ENCODE peak calls at places on chromosomes 2 and 18, in eight cellular contexts. S, P, L, R, C, Z, Y and U are unnamed samples.

GRCh38 chr2:19731040-19731439 is 170.7 kb downstream of the TTC32 start:
- DNase-seq in S (no peak), P (no peak), L (no peak), R (no peak), C (no peak), Z (no peak), Y (no peak), U (no peak)

GRCh38 chr18:73992242-73993022 is 155.2 kb downstream of the FBXO15 start:
- DNase-seq in S (no peak), P (no peak), L (no peak), R (no peak), C (no peak), Z (no peak), Y (no peak), U (no peak)

GRCh38 chr18:36496022-36496421 is 198.5 kb downstream of the FHOD3 start:
- DNase-seq in S (no peak), P (no peak), L (no peak), R (no peak), C (no peak), Z (no peak), Y (no peak), U (no peak)

GRCh38 chr2:239052046-239052445 is 204.2 kb downstream of the TWIST2 start:
- DNase-seq in S (no peak), P (no peak), L (no peak), R (no peak), C (no peak), Z (no peak), Y (no peak), U (no peak)

GRCh38 chr18:6653880-6654279 is 75.6 kb upstream of the ARHGAP28 start:
- DNase-seq in S (no peak), P (no peak), L (no peak), R (no peak), C (no peak), Z (no peak), Y (no peak), U (no peak)

GRCh38 chr2:63790913-63791312 is 50.8 kb upstream of the UGP2 start:
- DNase-seq in S (no peak), P (peak), L (no peak), R (no peak), C (no peak), Z (no peak), Y (no peak), U (no peak)

GRCh38 chr2:37575780-37576179 is 95.7 kb downstream of the CDC42EP3 start:
- DNase-seq in S (no peak), P (no peak), L (no peak), R (no peak), C (no peak), Z (no peak), Y (no peak), U (no peak)

GRCh38 chr2:177909962-177910361 is 162.6 kb downstream of the PDE11A start:
- DNase-seq in S (no peak), P (no peak), L (no peak), R (no peak), C (no peak), Z (no peak), Y (no peak), U (no peak)

GRCh38 chr18:43542016-43542415 is 264.7 kb upstream of the SYT4 start:
- DNase-seq in S (no peak), P (no peak), L (no peak), R (no peak), C (no peak), Z (no peak), Y (no peak), U (peak)

GRCh38 chr2:174263989-174264388 is 15.7 kb upstream of the OLA1 start:
- DNase-seq in S (no peak), P (peak), L (no peak), R (no peak), C (no peak), Z (no peak), Y (no peak), U (no peak)

GRCh38 chr2:10441966-10442365 is 6.2 kb downstream of the ODC1 start:
- DNase-seq in S (no peak), P (no peak), L (no peak), R (no peak), C (no peak), Z (no peak), Y (no peak), U (no peak)

GRCh38 chr2:219633276-219634065 is 6.0 kb downstream of the SLC4A3 start:
- DNase-seq in S (peak), P (no peak), L (no peak), R (no peak), C (no peak), Z (no peak), Y (peak), U (no peak)

GRCh38 chr2:241038374-241039180 is 40.2 kb downstream of the SNED1 start:
- DNase-seq in S (no peak), P (no peak), L (no peak), R (no peak), C (no peak), Z (peak), Y (no peak), U (no peak)

GRCh38 chr2:197057946-197058345 is 131.4 kb upstream of the PGAP1 start:
- DNase-seq in S (no peak), P (no peak), L (no peak), R (no peak), C (no peak), Z (no peak), Y (no peak), U (no peak)

GRCh38 chr2:152334701-152335015 is 316 bp upstream of the FMNL2 start:
- DNase-seq in S (no peak), P (no peak), L (no peak), R (no peak), C (no peak), Z (no peak), Y (no peak), U (no peak)

GRCh38 chr2:66717973-66718372 is 283.0 kb downstream of the MEIS1 start:
- DNase-seq in S (no peak), P (no peak), L (no peak), R (no peak), C (no peak), Z (no peak), Y (no peak), U (no peak)

DNA sequence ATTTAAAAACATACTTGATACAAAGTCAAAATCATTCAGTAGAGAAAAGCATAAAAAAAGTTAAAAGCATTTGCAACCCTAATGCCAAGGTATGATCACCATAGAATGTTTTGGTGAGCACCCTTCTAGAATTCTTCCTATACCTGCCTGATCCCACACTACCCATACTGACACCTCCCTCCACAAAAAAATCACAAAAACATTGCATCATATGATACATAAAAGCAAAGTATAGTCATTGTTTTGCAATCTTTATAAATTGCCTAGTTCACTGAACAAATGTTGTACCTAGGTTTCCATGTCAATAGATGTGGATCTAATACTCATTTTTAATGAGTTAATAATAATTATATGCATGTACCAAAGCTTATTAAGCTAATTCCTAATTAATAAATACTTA is 54.1 kb downstream of the SLC9A4 start:
- DNase-seq in S (no peak), P (no peak), L (no peak), R (no peak), C (no peak), Z (no peak), Y (no peak), U (no peak)
- H3K27ac ChIP-seq in S (no peak), P (no peak), L (no peak), R (no peak), C (no peak), Z (no peak), Y (no peak), U (no peak)

DNA sequence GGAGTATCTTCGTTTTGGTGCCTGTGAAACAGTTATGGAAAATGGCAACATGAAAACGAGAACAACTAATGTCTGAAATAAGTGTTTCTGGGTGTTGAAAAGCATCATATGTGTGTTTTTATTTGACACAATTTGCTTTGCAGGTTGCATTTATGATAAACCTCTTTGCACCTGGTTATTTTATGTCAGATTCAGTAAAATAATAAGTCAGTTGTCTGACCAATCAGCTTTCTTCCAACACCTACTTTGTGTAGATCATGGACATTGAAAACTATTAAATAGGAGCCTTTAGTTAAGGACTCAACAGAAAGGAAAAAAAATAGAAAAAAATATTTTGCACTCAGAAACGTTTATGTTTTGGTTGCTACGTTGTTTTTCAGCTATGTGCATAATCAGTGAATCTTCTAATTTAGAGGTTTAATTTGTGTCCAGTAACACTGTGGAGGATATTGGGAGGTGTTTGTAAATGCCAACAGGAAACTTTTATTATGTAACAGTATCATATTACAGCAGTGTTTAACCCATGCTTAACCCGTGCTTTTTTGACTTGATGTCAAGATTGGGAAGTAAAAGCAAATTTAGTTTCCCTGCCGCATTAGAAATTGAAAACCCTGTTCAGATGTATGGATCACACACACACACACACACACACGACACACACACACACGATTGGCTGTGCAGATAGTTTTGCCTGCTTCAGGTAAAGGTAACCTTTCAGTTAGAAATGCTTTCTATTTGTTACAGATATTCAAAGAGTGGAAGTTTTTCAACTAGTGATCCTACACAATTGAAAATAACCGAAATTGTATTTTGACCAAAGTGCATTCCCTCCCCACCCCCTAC is 2.6 kb downstream of the PKP4 start:
- DNase-seq in S (no peak), P (no peak), L (no peak), R (no peak), C (no peak), Z (no peak), Y (no peak), U (no peak)
- H3K4me3 ChIP-seq in S (peak), P (no peak), L (no peak), R (peak), C (peak), Z (no peak), Y (peak), U (peak)

GRCh38 chr18:4119813-4120212 is 335.3 kb downstream of the DLGAP1 start:
- DNase-seq in S (no peak), P (no peak), L (no peak), R (no peak), C (no peak), Z (no peak), Y (no peak), U (no peak)
- H3K27ac ChIP-seq in S (no peak), P (no peak), L (no peak), R (no peak), C (no peak), Z (no peak), Y (no peak), U (no peak)

GRCh38 chr2:158745067-158745865 is 49.9 kb upstream of the DAPL1 start:
- DNase-seq in S (peak), P (peak), L (peak), R (no peak), C (no peak), Z (no peak), Y (no peak), U (peak)
- H3K4me3 ChIP-seq in S (no peak), P (no peak), L (no peak), R (no peak), C (no peak), Z (no peak), Y (no peak), U (no peak)

GRCh38 chr18:25726278-25726677 is 364.1 kb downstream of the SS18 start:
- DNase-seq in S (no peak), P (peak), L (no peak), R (no peak), C (no peak), Z (no peak), Y (no peak), U (no peak)
- H3K27ac ChIP-seq in S (no peak), P (no peak), L (no peak), R (no peak), C (no peak), Z (no peak), Y (no peak), U (no peak)

DNA sequence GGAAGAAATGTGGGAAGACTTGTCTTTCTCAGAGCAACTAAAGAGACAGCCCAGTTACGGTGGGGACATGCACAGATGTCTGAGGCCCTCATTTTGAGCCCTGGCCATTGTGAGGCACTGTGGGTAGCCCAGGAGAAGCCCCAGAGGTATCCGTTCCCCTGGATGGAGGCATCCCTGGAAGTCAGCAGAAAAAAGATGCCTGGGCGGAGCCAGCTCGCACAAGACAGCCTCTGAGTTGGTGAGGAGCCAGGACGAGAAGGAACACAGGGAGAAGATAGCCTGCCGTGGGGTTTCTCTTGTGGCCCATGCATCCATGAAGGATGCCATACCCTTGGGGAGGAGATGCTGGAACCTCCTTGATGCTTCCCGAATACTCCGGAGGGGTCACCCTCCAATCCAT is 56.9 kb upstream of the SEMA4C start:
- DNase-seq in S (no peak), P (no peak), L (no peak), R (no peak), C (no peak), Z (no peak), Y (no peak), U (no peak)
- H3K4me3 ChIP-seq in S (no peak), P (no peak), L (no peak), R (no peak), C (no peak), Z (no peak), Y (no peak), U (no peak)

DNA sequence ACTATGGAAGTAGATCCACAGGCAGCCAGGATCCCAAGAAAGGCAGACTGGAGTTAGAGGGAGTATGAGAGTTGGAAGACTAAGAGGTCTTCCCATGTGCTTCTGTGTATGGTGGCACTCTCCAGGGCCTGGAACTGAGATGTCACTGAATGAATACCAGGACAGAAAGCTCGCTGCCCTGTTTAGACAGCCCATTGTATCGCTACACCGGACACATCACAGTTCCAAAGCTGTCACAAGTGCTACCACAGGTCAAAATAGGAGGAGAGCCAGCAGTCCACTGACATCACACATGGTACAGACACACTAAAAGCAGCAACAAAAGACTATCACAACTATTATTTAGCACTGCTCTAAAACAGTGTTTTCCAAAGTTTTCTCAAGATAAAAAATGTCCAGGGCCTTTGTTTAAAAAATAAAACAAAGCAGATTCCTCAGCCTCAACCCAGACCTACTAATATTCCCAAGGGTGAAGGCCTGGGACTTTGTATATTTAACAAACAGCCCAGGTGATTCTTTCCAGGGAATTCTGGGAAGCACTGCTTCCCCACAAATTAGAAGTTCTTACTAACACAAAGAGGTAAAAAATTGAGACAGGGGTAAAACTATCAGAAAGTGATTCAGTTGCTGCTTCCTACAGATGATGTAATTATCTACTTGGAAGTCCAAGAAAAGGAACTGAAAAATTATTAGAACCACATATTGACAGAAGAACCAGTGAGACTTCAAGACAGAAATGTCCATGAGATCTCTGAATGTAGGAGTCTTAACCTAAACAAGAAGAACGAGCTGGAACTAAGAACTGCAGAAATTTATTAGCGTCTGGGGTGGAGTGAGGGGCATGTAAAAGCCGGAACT is 116.0 kb downstream of the DTNB start:
- DNase-seq in S (no peak), P (no peak), L (no peak), R (no peak), C (no peak), Z (no peak), Y (no peak), U (no peak)
- H3K27ac ChIP-seq in S (no peak), P (no peak), L (no peak), R (no peak), C (no peak), Z (no peak), Y (no peak), U (no peak)

DNA sequence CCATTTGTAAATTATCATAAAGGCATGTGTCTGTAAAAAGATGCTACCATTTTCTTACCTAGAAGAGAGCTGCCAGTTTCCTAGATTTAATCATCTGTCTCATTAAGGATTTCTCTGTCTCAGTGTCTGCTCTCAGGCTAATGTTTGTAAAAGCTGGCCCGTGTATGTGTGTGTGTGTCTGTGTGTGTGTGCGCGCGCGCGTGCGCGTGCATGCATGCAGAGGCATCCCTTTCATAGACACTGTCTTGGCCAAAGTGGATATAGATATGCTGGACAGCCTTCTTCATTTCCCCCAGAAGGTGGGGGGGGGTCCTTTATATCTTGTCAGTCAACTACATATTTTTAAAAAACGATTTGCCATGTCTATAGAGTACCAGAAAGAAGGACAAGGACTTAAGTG is 19.0 kb downstream of the MGAT5 start:
- DNase-seq in S (no peak), P (no peak), L (no peak), R (no peak), C (no peak), Z (no peak), Y (no peak), U (no peak)
- H3K4me3 ChIP-seq in S (no peak), P (no peak), L (no peak), R (no peak), C (no peak), Z (no peak), Y (no peak), U (no peak)